ENCODE peak calls at places on chromosomes 3 and 15, in ten cellular contexts. One of them, this sample, is unnamed.

GRCh38 chr3:69658514-69658913 is 80.8 kb upstream of the MITF start:
- DNase-seq in neural crest cell: no peak
- DNase-seq in kidney tubule cell: no peak
- DNase-seq in HEK293T: no peak
- DNase-seq in GM13976: no peak
- DNase-seq in CD4-positive, alpha-beta memory T cell: no peak
- DNase-seq in left cardiac atrium: no peak
- DNase-seq in stimulated activated CD4-positive, alpha-beta T cell treated with anti-CD3 and anti-CD28 coated beads, TNF-alpha, amount 100 ng/mL, for 1 hour: no peak
- DNase-seq in pulmonary artery endothelial cell: no peak
- DNase-seq in H54: no peak
- DNase-seq in this sample: no peak

GRCh38 chr3:187713504-187713903 is 11.1 kb upstream of the RTP2 start:
- DNase-seq in neural crest cell: no peak
- DNase-seq in kidney tubule cell: peak
- DNase-seq in HEK293T: no peak
- DNase-seq in GM13976: no peak
- DNase-seq in CD4-positive, alpha-beta memory T cell: peak
- DNase-seq in left cardiac atrium: no peak
- DNase-seq in stimulated activated CD4-positive, alpha-beta T cell treated with anti-CD3 and anti-CD28 coated beads, TNF-alpha, amount 100 ng/mL, for 1 hour: no peak
- DNase-seq in pulmonary artery endothelial cell: no peak
- DNase-seq in H54: no peak
- DNase-seq in this sample: peak

GRCh38 chr3:49955636-49956035 is 15.7 kb downstream of the RBM6 start:
- DNase-seq in neural crest cell: no peak
- DNase-seq in kidney tubule cell: no peak
- DNase-seq in HEK293T: no peak
- DNase-seq in GM13976: no peak
- DNase-seq in CD4-positive, alpha-beta memory T cell: no peak
- DNase-seq in left cardiac atrium: no peak
- DNase-seq in stimulated activated CD4-positive, alpha-beta T cell treated with anti-CD3 and anti-CD28 coated beads, TNF-alpha, amount 100 ng/mL, for 1 hour: no peak
- DNase-seq in pulmonary artery endothelial cell: no peak
- DNase-seq in H54: no peak
- DNase-seq in this sample: no peak

GRCh38 chr15:56215769-56216168 is 27.9 kb downstream of the RFX7 start:
- DNase-seq in neural crest cell: no peak
- DNase-seq in kidney tubule cell: peak
- DNase-seq in HEK293T: peak
- DNase-seq in GM13976: no peak
- DNase-seq in CD4-positive, alpha-beta memory T cell: no peak
- DNase-seq in left cardiac atrium: no peak
- DNase-seq in stimulated activated CD4-positive, alpha-beta T cell treated with anti-CD3 and anti-CD28 coated beads, TNF-alpha, amount 100 ng/mL, for 1 hour: no peak
- DNase-seq in pulmonary artery endothelial cell: no peak
- DNase-seq in H54: peak
- DNase-seq in this sample: no peak

GRCh38 chr15:90095521-90095959 is 6.7 kb downstream of the IDH2 start:
- DNase-seq in neural crest cell: no peak
- DNase-seq in kidney tubule cell: peak
- DNase-seq in HEK293T: no peak
- DNase-seq in GM13976: no peak
- DNase-seq in CD4-positive, alpha-beta memory T cell: no peak
- DNase-seq in left cardiac atrium: no peak
- DNase-seq in stimulated activated CD4-positive, alpha-beta T cell treated with anti-CD3 and anti-CD28 coated beads, TNF-alpha, amount 100 ng/mL, for 1 hour: no peak
- DNase-seq in pulmonary artery endothelial cell: no peak
- DNase-seq in H54: no peak
- DNase-seq in this sample: no peak

GRCh38 chr3:129224984-129225393 is 24.4 kb upstream of the COPG1 start:
- DNase-seq in neural crest cell: no peak
- DNase-seq in kidney tubule cell: peak
- DNase-seq in HEK293T: peak
- DNase-seq in GM13976: no peak
- DNase-seq in CD4-positive, alpha-beta memory T cell: no peak
- DNase-seq in left cardiac atrium: peak
- DNase-seq in stimulated activated CD4-positive, alpha-beta T cell treated with anti-CD3 and anti-CD28 coated beads, TNF-alpha, amount 100 ng/mL, for 1 hour: no peak
- DNase-seq in pulmonary artery endothelial cell: no peak
- DNase-seq in H54: peak
- DNase-seq in this sample: peak

GRCh38 chr3:75272708-75273107 is 391.4 kb upstream of the FRG2C start:
- DNase-seq in neural crest cell: no peak
- DNase-seq in kidney tubule cell: peak
- DNase-seq in HEK293T: no peak
- DNase-seq in GM13976: no peak
- DNase-seq in CD4-positive, alpha-beta memory T cell: no peak
- DNase-seq in left cardiac atrium: no peak
- DNase-seq in stimulated activated CD4-positive, alpha-beta T cell treated with anti-CD3 and anti-CD28 coated beads, TNF-alpha, amount 100 ng/mL, for 1 hour: no peak
- DNase-seq in pulmonary artery endothelial cell: no peak
- DNase-seq in H54: no peak
- DNase-seq in this sample: no peak

GRCh38 chr15:34514251-34514760 is 69.1 kb downstream of the GOLGA8B start:
- DNase-seq in neural crest cell: no peak
- DNase-seq in kidney tubule cell: peak
- DNase-seq in HEK293T: peak
- DNase-seq in GM13976: peak
- DNase-seq in CD4-positive, alpha-beta memory T cell: no peak
- DNase-seq in left cardiac atrium: peak
- DNase-seq in stimulated activated CD4-positive, alpha-beta T cell treated with anti-CD3 and anti-CD28 coated beads, TNF-alpha, amount 100 ng/mL, for 1 hour: no peak
- DNase-seq in pulmonary artery endothelial cell: no peak
- DNase-seq in H54: peak
- DNase-seq in this sample: peak

This sample was measured in testis.